ENCODE peak calls at places on chromosomes 6 and 20, in nine cellular contexts. Z, N, E, T, V, A, B, F and S are unnamed samples.

GRCh38 chr20:44284032-44284431 is 27.0 kb downstream of the FITM2 start:
- DNase-seq in Z (no peak), N (no peak), E (no peak), T (no peak), V (no peak), A (no peak), B (no peak), F (no peak), S (no peak)

GRCh38 chr20:62543470-62544302 is 67.9 kb upstream of the GATA5 start:
- DNase-seq in Z (no peak), N (no peak), E (no peak), T (no peak), V (no peak), A (no peak), B (no peak), F (no peak), S (no peak)

GRCh38 chr20:7505152-7505834 is 435.0 kb downstream of the HAO1 start:
- DNase-seq in Z (no peak), N (no peak), E (no peak), T (no peak), V (no peak), A (no peak), B (no peak), F (no peak), S (no peak)

GRCh38 chr6:3776881-3777507 is 25.5 kb upstream of the PXDC1 start:
- DNase-seq in Z (no peak), N (no peak), E (no peak), T (no peak), V (no peak), A (no peak), B (no peak), F (no peak), S (no peak)

GRCh38 chr6:28551891-28552666 is 26.4 kb downstream of the GPX5 start:
- DNase-seq in Z (no peak), N (no peak), E (no peak), T (no peak), V (no peak), A (no peak), B (no peak), F (no peak), S (no peak)

GRCh38 chr6:10545482-10545881 is 24.3 kb downstream of the GCNT2 start:
- DNase-seq in Z (no peak), N (no peak), E (no peak), T (no peak), V (no peak), A (no peak), B (no peak), F (no peak), S (no peak)

GRCh38 chr6:71123051-71123450 is 165.6 kb upstream of the OGFRL1 start:
- DNase-seq in Z (no peak), N (no peak), E (no peak), T (no peak), V (no peak), A (no peak), B (no peak), F (no peak), S (no peak)

GRCh38 chr6:144344651-144345050 is 59.5 kb downstream of the UTRN start:
- DNase-seq in Z (no peak), N (no peak), E (no peak), T (no peak), V (no peak), A (no peak), B (no peak), F (no peak), S (no peak)

GRCh38 chr20:52494244-52494643 is 302.7 kb upstream of the ZFP64 start:
- DNase-seq in Z (peak), N (no peak), E (no peak), T (no peak), V (peak), A (no peak), B (peak), F (no peak), S (peak)

GRCh38 chr20:4763776-4764525 is 42.2 kb downstream of the PRND start:
- DNase-seq in Z (no peak), N (no peak), E (no peak), T (no peak), V (no peak), A (no peak), B (no peak), F (no peak), S (no peak)

GRCh38 chr6:85449388-85449817 is 480 bp upstream of the NT5E start:
- DNase-seq in Z (peak), N (no peak), E (no peak), T (no peak), V (no peak), A (no peak), B (peak), F (peak), S (no peak)

GRCh38 chr6:12490376-12490903 is 200.3 kb downstream of the EDN1 start:
- DNase-seq in Z (no peak), N (no peak), E (no peak), T (no peak), V (no peak), A (no peak), B (no peak), F (no peak), S (no peak)

DNA sequence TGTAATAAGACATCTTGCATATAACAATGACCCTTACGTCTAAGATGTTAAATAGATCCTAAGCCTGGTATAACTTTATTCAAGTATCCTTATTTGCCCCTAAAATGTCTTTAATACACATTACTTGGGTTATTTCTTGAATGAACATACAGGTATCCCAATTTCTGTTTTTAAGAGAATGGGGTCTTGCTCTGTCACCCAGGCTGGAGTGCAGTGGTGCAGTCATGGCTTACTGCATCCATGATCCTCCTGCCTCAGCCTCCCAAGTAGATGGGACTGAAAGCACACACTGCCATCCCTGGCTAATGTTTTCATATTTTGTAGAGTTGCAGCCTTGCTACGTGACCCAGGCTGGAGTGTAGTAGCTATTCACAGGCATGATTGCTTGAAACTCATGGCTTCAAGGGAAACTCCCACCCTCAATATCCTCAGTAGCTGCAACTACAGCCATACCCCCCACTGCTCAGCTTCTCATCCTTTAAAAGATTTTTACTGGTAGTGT is 10.4 kb upstream of the ZNFX1 start:
- DNase-seq in Z (no peak), N (no peak), E (no peak), T (no peak), V (no peak), A (no peak), B (no peak), F (no peak), S (no peak)
- TF ChIP-seq CTCF in Z (no peak), N (no peak), E (no peak), T (no peak), V (no peak), A (no peak), B (no peak), F (no peak), S (no peak)

GRCh38 chr6:152720964-152721363 is 23.3 kb downstream of the MYCT1 start:
- DNase-seq in Z (no peak), N (no peak), E (no peak), T (no peak), V (peak), A (peak), B (no peak), F (no peak), S (no peak)

GRCh38 chr6:152721956-152722355 is 24.3 kb downstream of the MYCT1 start:
- DNase-seq in Z (no peak), N (no peak), E (no peak), T (no peak), V (no peak), A (no peak), B (no peak), F (no peak), S (no peak)

DNA sequence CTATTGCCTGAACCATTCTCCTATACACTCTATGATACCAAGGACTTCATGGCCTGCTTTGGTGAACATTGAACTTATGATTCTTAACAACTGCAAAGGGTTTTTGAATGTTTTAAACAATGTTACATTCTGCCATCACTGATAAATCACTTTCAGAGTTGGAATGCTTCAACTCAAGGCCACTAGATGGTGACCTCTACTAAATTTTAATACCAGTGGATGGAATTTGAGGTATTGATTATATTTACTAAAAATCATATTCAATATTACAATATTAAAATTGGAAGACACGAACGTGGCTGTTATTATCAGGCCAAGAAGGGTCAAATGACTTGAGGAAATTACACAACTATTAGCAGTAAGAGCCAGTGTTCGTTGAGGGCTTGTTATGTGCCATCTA is 18.6 kb downstream of the MYCT1 start:
- DNase-seq in Z (no peak), N (no peak), E (no peak), T (no peak), V (peak), A (no peak), B (no peak), F (no peak), S (no peak)
- TF ChIP-seq CTCF in Z (no peak), N (no peak), E (no peak), T (no peak), V (peak), A (peak), B (no peak), F (no peak), S (no peak)

GRCh38 chr6:122184260-122184934 is 215.1 kb upstream of the HSF2 start:
- DNase-seq in Z (peak), N (no peak), E (no peak), T (no peak), V (peak), A (peak), B (peak), F (no peak), S (no peak)
- TF ChIP-seq CTCF in Z (peak), N (peak), E (peak), T (no peak), V (peak), A (peak), B (peak), F (no peak), S (peak)

GRCh38 chr20:25300496-25301170 is 52.7 kb downstream of the PYGB start:
- DNase-seq in Z (no peak), N (peak), E (no peak), T (no peak), V (no peak), A (no peak), B (no peak), F (no peak), S (no peak)
- TF ChIP-seq CTCF in Z (peak), N (no peak), E (no peak), T (no peak), V (no peak), A (no peak), B (no peak), F (no peak), S (peak)

DNA sequence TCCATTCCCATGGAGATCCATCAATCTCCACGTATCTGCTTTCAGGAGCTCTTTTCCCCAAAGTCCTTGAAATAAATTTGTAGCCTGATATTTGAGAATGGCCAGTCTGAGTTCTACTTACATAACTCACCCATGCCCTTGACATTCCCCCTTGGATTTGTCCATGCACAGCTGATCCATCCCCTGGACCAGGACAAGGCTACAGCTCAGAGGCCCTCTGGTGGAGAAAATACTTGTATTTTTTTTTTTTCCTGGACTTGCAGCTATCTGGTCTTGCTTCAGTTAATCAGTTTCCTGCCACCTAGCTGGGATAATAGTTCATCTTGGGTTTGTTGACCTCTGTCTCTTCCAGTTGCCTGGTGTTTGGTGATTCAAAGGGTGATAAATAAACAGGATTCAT is 467.6 kb downstream of the DHX35 start:
- DNase-seq in Z (no peak), N (no peak), E (no peak), T (no peak), V (peak), A (no peak), B (no peak), F (no peak), S (no peak)
- TF ChIP-seq CTCF in Z (no peak), N (peak), E (peak), T (no peak), V (no peak), A (no peak), B (no peak), F (no peak), S (no peak)

GRCh38 chr6:40713002-40713719 is 126.0 kb upstream of the LRFN2 start:
- DNase-seq in Z (no peak), N (no peak), E (no peak), T (no peak), V (no peak), A (no peak), B (no peak), F (no peak), S (no peak)

GRCh38 chr6:40717411-40718057 is 130.4 kb upstream of the LRFN2 start:
- DNase-seq in Z (no peak), N (no peak), E (no peak), T (no peak), V (no peak), A (no peak), B (no peak), F (no peak), S (no peak)

GRCh38 chr6:40714143-40714542 is 127.0 kb upstream of the LRFN2 start:
- DNase-seq in Z (no peak), N (no peak), E (no peak), T (no peak), V (no peak), A (no peak), B (no peak), F (no peak), S (no peak)

GRCh38 chr6:40715501-40716403 is 128.6 kb upstream of the LRFN2 start:
- DNase-seq in Z (no peak), N (no peak), E (no peak), T (no peak), V (no peak), A (no peak), B (no peak), F (no peak), S (no peak)

GRCh38 chr6:40714576-40715500 is 127.7 kb upstream of the LRFN2 start:
- DNase-seq in Z (no peak), N (no peak), E (no peak), T (peak), V (peak), A (no peak), B (no peak), F (no peak), S (no peak)
- TF ChIP-seq CTCF in Z (no peak), N (no peak), E (no peak), T (no peak), V (peak), A (no peak), B (no peak), F (no peak), S (no peak)